ENCODE peak calls at places on chromosomes 12 and 14, in six cellular contexts. Q, V, S, R, N and K are unnamed samples.

GRCh38 chr12:14185441-14186192 is 179.9 kb upstream of the ATF7IP start:
- DNase-seq in Q (no peak), V (peak), S (no peak), R (peak), N (peak), K (no peak)

GRCh38 chr12:107319536-107320030 is 226.2 kb upstream of the CRY1 start:
- DNase-seq in Q (peak), V (no peak), S (no peak), R (no peak), N (peak), K (no peak)

GRCh38 chr14:55454264-55455151 is 14.1 kb upstream of the TBPL2 start:
- DNase-seq in Q (no peak), V (no peak), S (peak), R (no peak), N (peak), K (no peak)

GRCh38 chr12:26832817-26833691 is at the start of gene ITPR2:
- DNase-seq in Q (peak), V (peak), S (peak), R (peak), N (peak), K (peak)

GRCh38 chr14:99566009-99566389 is 38.0 kb downstream of the CCDC85C start:
- DNase-seq in Q (no peak), V (no peak), S (no peak), R (no peak), N (no peak), K (no peak)

GRCh38 chr12:8628731-8629130 is 16.1 kb upstream of the AICDA start:
- DNase-seq in Q (no peak), V (no peak), S (no peak), R (no peak), N (peak), K (no peak)

GRCh38 chr14:89186850-89187376 is 230.1 kb downstream of the FOXN3 start:
- DNase-seq in Q (no peak), V (no peak), S (no peak), R (no peak), N (no peak), K (no peak)

GRCh38 chr14:103091883-103092222 is 2.7 kb upstream of the EXOC3L4 start:
- DNase-seq in Q (no peak), V (no peak), S (no peak), R (no peak), N (no peak), K (no peak)

GRCh38 chr14:90521121-90521929 is 124.5 kb downstream of the CALM1 start:
- DNase-seq in Q (no peak), V (no peak), S (no peak), R (no peak), N (no peak), K (no peak)

GRCh38 chr12:47686645-47687240 is 19.1 kb downstream of the RPAP3 start:
- DNase-seq in Q (peak), V (peak), S (no peak), R (no peak), N (peak), K (no peak)

GRCh38 chr12:65868133-65868705 is 43.9 kb downstream of the HMGA2 start:
- DNase-seq in Q (no peak), V (no peak), S (no peak), R (no peak), N (peak), K (peak)

GRCh38 chr14:33404054-33404453 is 465.4 kb downstream of the NPAS3 start:
- DNase-seq in Q (no peak), V (no peak), S (no peak), R (no peak), N (peak), K (no peak)

GRCh38 chr12:13691598-13691997 is 289.8 kb downstream of the GRIN2B start:
- DNase-seq in Q (no peak), V (peak), S (no peak), R (no peak), N (no peak), K (no peak)

GRCh38 chr14:51783765-51784164 is 76.6 kb upstream of the GNG2 start:
- DNase-seq in Q (no peak), V (no peak), S (no peak), R (no peak), N (peak), K (no peak)